ENCODE peak calls at places on chromosomes 16 and 17, in four cellular contexts. M is hepatocyte, N is MM.1S, U is fibroblast of lung. A is an unnamed sample. For H3K36me3, the result is how much of the 10 kb centered on the place peaks cover.

GRCh38 chr16:29107299-29107698 is 122.4 kb downstream of the LAT start:
- DNase-seq in M (peak), N (no peak), U (no peak), A (no peak)

GRCh38 chr17:17749025-17749772 is 67.9 kb downstream of the RAI1 start:
- DNase-seq in U (no peak), N (no peak), M (no peak), A (no peak)

GRCh38 chr17:69969897-69970296 is 105.1 kb upstream of the KCNJ16 start:
- DNase-seq in M (no peak), N (no peak), U (no peak), A (no peak)

GRCh38 chr16:80914379-80915078 is 92.2 kb downstream of the CMC2 start:
- DNase-seq in N (no peak), M (peak), U (no peak), A (no peak)

GRCh38 chr17:17822189-17822978 is 14.4 kb downstream of the SREBF1 start:
- DNase-seq in N (no peak), M (no peak), U (peak), A (peak)

GRCh38 chr16:89101303-89102034 is 7.8 kb downstream of the ACSF3 start:
- DNase-seq in U (no peak), N (no peak), M (no peak), A (peak)

GRCh38 chr16:73060216-73060615 is 12.3 kb upstream of the ZFHX3 start:
- DNase-seq in M (no peak), U (peak), N (no peak), A (peak)

GRCh38 chr16:84741351-84741791 is 41.6 kb downstream of the USP10 start:
- DNase-seq in N (no peak), U (peak), M (no peak), A (peak)

GRCh38 chr16:6804461-6804860 is 528.2 kb upstream of the RBFOX1 start:
- DNase-seq in N (no peak), M (no peak), U (no peak), A (no peak)

GRCh38 chr17:7897773-7898172 is 9.2 kb downstream of the CHD3 start:
- DNase-seq in U (peak), N (no peak), M (peak), A (peak)

GRCh38 chr17:48577946-48578615 is at the start of gene HOXB4:
- DNase-seq in M (peak), N (peak), U (peak), A (no peak)

GRCh38 chr17:28725166-28725659 is 820 bp downstream of the TLCD1 start:
- DNase-seq in U (peak), N (peak), M (peak), A (peak)

GRCh38 chr16:7746971-7747370 is 414.3 kb downstream of the RBFOX1 start:
- DNase-seq in M (no peak), N (no peak), U (no peak), A (no peak)

GRCh38 chr16:69165584-69165983 is 21.4 kb upstream of the SNTB2 start:
- DNase-seq in U (no peak), M (no peak), N (no peak), A (no peak)

GRCh38 chr17:31433811-31434210 is 42.3 kb downstream of the RAB11FIP4 start:
- DNase-seq in N (no peak), U (no peak), M (no peak), A (peak)

GRCh38 chr17:68349157-68349556 is 57.9 kb downstream of the ARSG start:
- DNase-seq in U (no peak), M (no peak), N (no peak), A (no peak)

GRCh38 chr16:16189842-16190241 is 33.5 kb downstream of the ABCC6 start:
- DNase-seq in N (no peak), M (no peak), U (no peak), A (no peak)

GRCh38 chr16:8950580-8951077 is 13.1 kb downstream of the USP7 start:
- DNase-seq in U (peak), M (no peak), N (no peak), A (peak)

GRCh38 chr16:66408181-66409048 is 18.7 kb upstream of the BEAN1 start:
- DNase-seq in U (peak), M (peak), N (peak), A (no peak)

GRCh38 chr17:75001915-75002843 is 10.3 kb upstream of the MRPL58 start:
- DNase-seq in N (no peak), M (no peak), U (no peak), A (no peak)

GRCh38 chr17:57946798-57947358 is 8.3 kb downstream of the CUEDC1 start:
- DNase-seq in M (peak), U (peak), N (peak), A (peak)

GRCh38 chr16:68995011-68995504 is 110.4 kb upstream of the HAS3 start:
- DNase-seq in M (peak), N (no peak), U (peak), A (no peak)

GRCh38 chr16:8756755-8757154 is 40.7 kb downstream of the TMEM186 start:
- DNase-seq in M (no peak), N (no peak), U (no peak), A (no peak)

GRCh38 chr17:79989106-79989835 is 46.4 kb downstream of the TBC1D16 start:
- DNase-seq in M (no peak), N (no peak), U (no peak), A (peak)

GRCh38 chr16:63038563-63039131 is 1002.4 kb upstream of the CDH8 start:
- DNase-seq in N (no peak), U (no peak), M (no peak), A (no peak)

GRCh38 chr16:63037761-63038562 is 1001.7 kb upstream of the CDH8 start:
- DNase-seq in N (no peak), M (no peak), U (no peak), A (no peak)
- H2AFZ ChIP-seq in N (no peak), M (no peak), U (no peak), A (no peak)

GRCh38 chr16:85902366-85903155 is 3.6 kb downstream of the IRF8 start:
- DNase-seq in M (no peak), U (no peak), N (peak), A (no peak)

GRCh38 chr16:85906349-85906748 is 7.4 kb downstream of the IRF8 start:
- DNase-seq in M (no peak), N (no peak), U (no peak), A (no peak)

GRCh38 chr16:85908444-85908843 is 9.5 kb downstream of the IRF8 start:
- DNase-seq in M (no peak), N (peak), U (no peak), A (no peak)

GRCh38 chr16:85903576-85903975 is 4.6 kb downstream of the IRF8 start:
- DNase-seq in N (peak), M (no peak), U (no peak), A (no peak)

GRCh38 chr16:85905110-85906095 is 6.4 kb downstream of the IRF8 start:
- DNase-seq in M (no peak), U (no peak), N (no peak), A (no peak)
- H3K36me3 ChIP-seq in M (under half), U (under half), N (under half), A (under half)

GRCh38 chr17:5439446-5439764 is 450 bp upstream of the C1QBP start:
- DNase-seq in M (no peak), U (no peak), N (no peak), A (no peak)
- H3K4me3 ChIP-seq in M (no peak), U (peak), N (peak), A (peak)

DNA sequence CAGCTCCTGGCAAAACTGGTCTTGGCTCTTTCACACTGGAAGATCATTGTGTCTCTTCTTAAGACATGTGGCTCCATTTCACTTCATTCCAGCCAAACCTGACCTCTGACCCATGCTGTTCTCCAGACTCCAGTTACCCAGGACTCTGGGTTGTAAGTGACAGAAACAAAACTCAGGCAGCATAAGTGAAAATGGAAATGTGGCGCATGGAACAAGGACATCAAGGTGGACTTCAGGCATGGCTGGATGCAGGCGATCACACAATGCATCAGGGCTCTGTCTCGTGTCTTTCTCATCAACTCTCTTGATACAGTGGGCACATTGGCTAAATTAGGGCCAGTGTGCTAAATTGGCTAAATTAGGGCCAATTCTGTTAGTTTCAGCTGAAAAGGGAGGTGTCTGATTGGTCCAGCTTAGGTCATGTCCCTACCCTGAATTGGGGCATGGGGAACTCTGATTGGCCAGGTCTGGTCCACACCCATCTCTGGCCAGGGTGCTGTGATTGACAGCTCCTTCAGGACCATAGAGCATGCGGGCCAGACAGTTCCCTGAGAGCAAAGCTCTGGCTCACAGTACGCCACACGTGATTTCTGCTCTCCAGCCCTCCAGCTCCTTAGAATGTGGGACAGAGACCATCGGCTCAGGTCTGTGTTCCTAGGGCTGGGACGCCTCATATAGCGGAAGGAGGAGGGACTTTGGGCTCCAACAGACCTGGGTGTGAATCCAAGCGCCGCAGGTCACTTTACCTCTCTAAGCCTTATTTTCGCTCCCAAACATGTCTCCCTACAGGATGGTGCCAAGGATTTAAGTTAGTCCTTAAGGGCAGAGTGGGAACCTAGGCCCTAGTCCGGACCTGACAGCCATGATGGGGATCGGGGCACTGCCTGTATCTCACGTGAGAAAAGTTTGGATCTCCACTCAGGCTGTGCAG is 17.5 kb downstream of the SOCS1 start:
- DNase-seq in M (no peak), N (no peak), U (no peak), A (no peak)
- H2AFZ ChIP-seq in M (no peak), N (no peak), U (no peak), A (no peak)

GRCh38 chr17:81228834-81229665 is 6.3 kb upstream of the CEP131 start:
- DNase-seq in U (no peak), N (no peak), M (no peak), A (peak)
- H3K36me3 ChIP-seq in U (under half), N (under half), M (under half), A (under half)

GRCh38 chr16:67661864-67662652 is 1.3 kb downstream of the PARD6A start:
- DNase-seq in N (no peak), M (no peak), U (no peak), A (peak)
- H3K4me3 ChIP-seq in N (peak), M (no peak), U (no peak), A (no peak)

GRCh38 chr16:14286381-14287230 is 215.5 kb downstream of the MRTFB start:
- DNase-seq in N (no peak), U (peak), M (peak), A (peak)
- H2AFZ ChIP-seq in N (peak), U (no peak), M (peak), A (no peak)

DNA sequence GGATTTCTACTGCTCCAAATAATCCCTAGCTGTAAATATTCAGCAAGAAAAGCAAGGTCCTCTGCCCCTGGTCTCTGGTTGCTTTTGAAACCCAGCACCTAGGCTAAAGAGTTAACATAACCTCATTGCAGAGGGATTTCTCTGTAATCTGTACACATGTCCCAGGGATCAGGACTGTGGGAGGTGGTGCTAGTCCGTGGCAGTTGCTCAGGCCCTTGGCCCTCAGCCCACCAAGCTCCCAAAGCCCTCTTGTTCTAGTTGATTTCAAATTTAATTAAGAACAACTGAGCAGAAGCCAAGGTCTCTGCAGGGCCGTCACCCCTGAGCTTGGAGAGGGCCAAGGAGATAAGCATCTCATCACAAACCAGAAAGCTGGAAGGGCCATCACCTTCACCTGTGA is 181.1 kb downstream of the SOX9 start:
- DNase-seq in M (no peak), N (no peak), U (no peak), A (no peak)
- H3K36me3 ChIP-seq in M (under half), N (under half), U (under half), A (under half)

GRCh38 chr17:59155439-59156177 is at the start of gene PRR11:
- DNase-seq in N (peak), M (peak), U (peak), A (peak)

GRCh38 chr17:59165933-59166342 is 10.4 kb downstream of the PRR11 start:
- DNase-seq in N (peak), M (peak), U (peak), A (no peak)

GRCh38 chr17:59161477-59161876 is 5.9 kb downstream of the PRR11 start:
- DNase-seq in U (no peak), M (no peak), N (no peak), A (no peak)

GRCh38 chr17:59154721-59155438 is at the start of gene SKA2:
- DNase-seq in M (no peak), U (no peak), N (no peak), A (peak)

GRCh38 chr17:59160203-59161025 is 4.9 kb downstream of the PRR11 start:
- DNase-seq in N (peak), U (peak), M (no peak), A (no peak)
- H3K4me3 ChIP-seq in N (peak), U (no peak), M (no peak), A (peak)

GRCh38 chr16:30899794-30900193 is 3.4 kb downstream of the CTF1 start:
- DNase-seq in U (no peak), M (no peak), N (no peak), A (no peak)

GRCh38 chr16:30902070-30902972 is 5.9 kb downstream of the CTF1 start:
- DNase-seq in M (peak), U (peak), N (peak), A (peak)

GRCh38 chr16:30903002-30903401 is 6.6 kb downstream of the CTF1 start:
- DNase-seq in U (no peak), N (no peak), M (peak), A (peak)

GRCh38 chr16:30900588-30900987 is 4.2 kb downstream of the CTF1 start:
- DNase-seq in U (no peak), M (no peak), N (no peak), A (no peak)

GRCh38 chr16:30901201-30902069 is 5.0 kb downstream of the CTF1 start:
- DNase-seq in N (no peak), M (no peak), U (no peak), A (no peak)
- H2AFZ ChIP-seq in N (peak), M (peak), U (no peak), A (peak)